ENCODE peak calls at places on chromosomes 7 and 10, in eight cellular contexts. V is spleen; Y is IMR-90; M is gastrocnemius medialis; R is astrocyte of the spinal cord; I is GM23248; C is CD8-positive, alpha-beta T cell; O is adrenal gland. T is an unnamed sample.
A peak's percentile ranks its signal among the peaks of the same experiment; 100 is the strongest.

GRCh38 chr10:132700168-132701098 is 85.5 kb downstream of the NKX6-2 start:
- DNase-seq in C (no peak), Y (peak; percentile 58), I (peak; percentile 75), M (no peak), V (peak; percentile 73), O (peak; percentile 76), R (peak; percentile 38), T (peak; percentile 68)

GRCh38 chr7:76233538-76234281 is 32.0 kb downstream of the SRRM3 start:
- DNase-seq in C (no peak), O (no peak), V (no peak), Y (no peak), R (no peak), I (peak; percentile 14), M (no peak), T (peak; percentile 89)

GRCh38 chr7:43454936-43455518 is 127.9 kb upstream of the STK17A start:
- DNase-seq in I (peak; percentile 72), M (no peak), R (peak; percentile 64), C (no peak), O (no peak), Y (peak; percentile 42), V (no peak), T (peak; percentile 62)

GRCh38 chr7:7761340-7761973 is 43.0 kb upstream of the RPA3 start:
- DNase-seq in I (peak; percentile 74), O (no peak), M (no peak), V (no peak), C (no peak), R (peak; percentile 78), Y (peak; percentile 66), T (no peak)

GRCh38 chr7:123624527-123625183 is 23.0 kb downstream of the ASB15 start:
- DNase-seq in M (peak; percentile 49), C (peak; percentile 28), I (peak; percentile 22), O (peak; percentile 45), R (no peak), Y (peak; percentile 25), V (peak; percentile 83), T (peak; percentile 66)

GRCh38 chr10:60358282-60358681 is 31.4 kb downstream of the ANK3 start:
- DNase-seq in O (no peak), I (no peak), V (no peak), Y (no peak), M (no peak), C (no peak), R (no peak), T (no peak)

GRCh38 chr10:43257210-43258031 is 9.4 kb downstream of the RASGEF1A start:
- DNase-seq in R (no peak), C (no peak), O (no peak), Y (no peak), I (no peak), M (no peak), V (peak; percentile 74), T (peak; percentile 65)

GRCh38 chr10:24814568-24815313 is 91.1 kb upstream of the ARHGAP21 start:
- DNase-seq in M (no peak), O (peak; percentile 44), V (no peak), R (peak; percentile 39), C (no peak), I (peak; percentile 58), Y (peak; percentile 62), T (no peak)

GRCh38 chr7:76073335-76073990 is 25.6 kb downstream of the MDH2 start:
- DNase-seq in M (no peak), Y (no peak), C (no peak), I (no peak), O (no peak), R (no peak), V (no peak), T (peak; percentile 86)

GRCh38 chr10:69577268-69578232 is 4.3 kb upstream of the NEUROG3 start:
- DNase-seq in Y (no peak), I (no peak), M (no peak), O (no peak), C (no peak), R (peak; percentile 26), V (no peak), T (peak; percentile 78)

GRCh38 chr7:22356855-22357310 is at the start of gene RAPGEF5:
- DNase-seq in O (no peak), V (peak; percentile 79), R (no peak), Y (no peak), C (no peak), M (no peak), I (peak; percentile 51), T (peak; percentile 93)

GRCh38 chr7:151235091-151235787 is 3.0 kb downstream of the CHPF2 start:
- DNase-seq in M (no peak), O (no peak), I (no peak), R (no peak), V (peak; percentile 78), Y (no peak), C (no peak), T (peak; percentile 33)

GRCh38 chr7:121385800-121386179 is 10.3 kb downstream of the FAM3C start:
- DNase-seq in M (no peak), Y (peak; percentile 15), O (no peak), I (no peak), R (no peak), V (no peak), C (no peak), T (no peak)

GRCh38 chr7:36600869-36601530 is 123.3 kb downstream of the AOAH start:
- DNase-seq in V (no peak), O (no peak), Y (peak; percentile 70), R (peak; percentile 49), M (no peak), I (peak; percentile 41), C (no peak), T (no peak)

GRCh38 chr7:30331338-30331737 is 46.9 kb downstream of the ZNRF2 start:
- DNase-seq in O (peak; percentile 9), I (peak; percentile 14), V (no peak), R (no peak), Y (peak; percentile 50), M (no peak), C (no peak), T (no peak)

GRCh38 chr7:46754135-46754730 is 827.7 kb downstream of the TNS3 start:
- DNase-seq in O (peak; percentile 15), V (no peak), R (peak; percentile 90), I (peak; percentile 86), C (no peak), Y (peak; percentile 57), M (no peak), T (no peak)

DNA sequence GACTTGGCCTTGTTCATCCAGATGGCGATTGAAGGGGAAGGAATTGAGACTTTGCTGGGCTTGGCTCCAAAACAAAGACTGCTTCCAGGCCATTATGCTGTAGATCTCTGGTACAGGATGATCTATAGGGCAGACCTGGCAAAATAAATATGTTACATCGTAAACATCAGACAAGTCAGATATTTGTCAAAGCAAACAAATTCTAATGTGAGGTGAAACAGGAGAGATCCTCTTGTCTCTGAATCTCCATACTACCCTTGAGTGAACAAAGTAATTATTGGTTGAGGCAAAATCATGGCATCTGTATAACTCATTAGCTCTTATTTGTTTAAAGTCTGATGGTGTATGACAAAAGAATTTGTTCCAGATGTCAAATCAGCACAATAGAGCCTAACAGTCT is 1291.5 kb downstream of the TYW1 start:
- DNase-seq in I (no peak), O (no peak), Y (no peak), R (no peak), V (no peak), M (no peak), C (no peak), T (no peak)
- H3K4me3 ChIP-seq in I (no peak overlapping the region), O (no peak overlapping the region), Y (no peak overlapping the region), R (no peak overlapping the region), V (no peak overlapping the region), M (no peak overlapping the region), C (no peak overlapping the region), T (no peak overlapping the region)

DNA sequence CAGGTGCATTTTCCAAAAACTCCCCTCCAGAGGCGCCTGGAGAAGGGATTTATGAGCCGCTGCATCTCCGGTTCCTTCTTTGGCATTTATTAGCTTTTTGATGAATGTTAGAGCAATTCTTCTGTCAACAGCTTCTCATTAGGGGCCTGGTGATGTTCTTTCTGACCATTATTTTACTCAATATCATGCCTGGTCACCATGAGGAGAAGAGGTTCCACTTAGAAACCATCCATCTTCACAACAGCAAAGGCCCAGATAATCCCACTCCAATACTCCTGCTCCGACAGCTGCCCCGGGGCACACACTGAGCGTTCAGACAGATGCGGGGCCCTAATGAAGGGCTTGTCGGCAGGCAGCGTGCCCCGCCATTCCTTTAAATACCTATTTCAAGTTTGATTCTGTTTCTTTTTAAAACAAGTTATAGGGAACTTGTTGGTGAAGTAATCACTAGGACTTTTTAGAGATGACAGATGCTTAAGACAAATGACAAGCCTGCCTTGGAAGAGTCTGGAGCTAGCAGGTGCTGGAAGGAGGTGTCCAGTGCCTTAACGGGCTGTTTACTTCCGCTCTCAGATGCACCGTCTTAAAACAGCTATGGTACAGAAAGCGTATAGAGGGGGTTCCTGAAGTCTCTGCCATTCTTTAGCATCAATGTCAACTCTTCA is 31.7 kb downstream of the ECHDC3 start:
- DNase-seq in M (no peak), O (no peak), C (no peak), Y (no peak), R (no peak), I (no peak), V (no peak), T (no peak)
- H3K4me3 ChIP-seq in M (no peak overlapping the region), O (no peak overlapping the region), C (no peak overlapping the region), Y (no peak overlapping the region), R (no peak overlapping the region), I (no peak overlapping the region), V (no peak overlapping the region), T (no peak overlapping the region)

GRCh38 chr7:24608504-24608903 is 35.3 kb downstream of the PALS2 start:
- DNase-seq in C (no peak), I (no peak), Y (no peak), O (peak; percentile 45), M (no peak), R (no peak), V (no peak), T (no peak)
- H3K4me3 ChIP-seq in C (no peak overlapping the region), I (no peak overlapping the region), Y (no peak overlapping the region), O (no peak overlapping the region), M (no peak overlapping the region), R (no peak overlapping the region), V (no peak overlapping the region), T (no peak overlapping the region)

DNA sequence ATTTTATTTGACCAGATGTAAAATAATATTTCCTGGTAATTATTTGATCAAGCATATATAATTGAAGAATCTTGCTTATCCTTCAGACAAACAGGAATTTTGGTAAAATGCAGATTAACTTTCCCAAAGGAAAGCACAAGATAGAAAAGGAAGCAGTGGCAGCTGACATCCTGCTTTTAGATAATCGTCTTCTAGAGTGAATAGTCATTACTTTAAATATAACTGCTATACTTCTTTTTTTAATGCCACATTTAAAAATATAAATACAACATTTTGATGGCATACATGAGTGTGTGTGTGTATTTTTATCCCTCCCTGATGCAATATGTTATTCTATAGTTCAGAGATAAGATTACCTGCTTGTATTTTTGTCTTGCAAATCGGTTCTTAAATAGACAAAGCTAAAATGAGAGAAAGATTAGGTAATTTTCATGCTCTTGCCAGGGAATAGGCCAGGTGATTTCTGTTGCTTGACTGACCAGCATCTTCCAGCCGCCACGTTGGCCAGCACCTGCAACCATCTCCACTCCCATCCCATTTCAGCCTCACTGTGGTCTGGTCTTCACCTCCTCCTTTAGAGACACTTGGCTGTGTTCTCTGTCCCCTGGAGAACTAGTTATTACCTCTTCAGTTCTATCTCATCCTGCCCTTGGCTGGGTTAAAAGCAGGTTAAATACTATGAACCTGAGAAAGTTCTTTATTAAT is 58.1 kb downstream of the MDFIC start:
- DNase-seq in C (no peak), M (peak; percentile 20), I (no peak), Y (no peak), V (no peak), O (no peak), R (no peak), T (no peak)
- H3K4me3 ChIP-seq in C (no peak overlapping the region), M (peak overlapping the region; percentile 14), I (no peak overlapping the region), Y (no peak overlapping the region), V (no peak overlapping the region), O (no peak overlapping the region), R (no peak overlapping the region), T (no peak overlapping the region)

GRCh38 chr10:110355181-110355831 is 50.6 kb upstream of the SMNDC1 start:
- DNase-seq in V (peak; percentile 83), Y (no peak), R (no peak), C (no peak), O (peak; percentile 34), M (no peak), I (no peak), T (no peak)
- H3K4me3 ChIP-seq in V (no peak overlapping the region), Y (no peak overlapping the region), R (no peak overlapping the region), C (no peak overlapping the region), O (no peak overlapping the region), M (no peak overlapping the region), I (no peak overlapping the region), T (no peak overlapping the region)